ENCODE peak calls at places on chromosomes 12 and 14, in ten cellular contexts. K is activated T-cell treated with anti-CD3 and anti-CD28 coated beads, Interleukin-2, amount 50 U/mL, for 4 hours; X is stromal cell of bone marrow; V is left lobe of liver; I is T-helper 2 cell; G is HT-29; U is stimulated activated CD4-positive, alpha-beta T cell treated with anti-CD3 and anti-CD28 coated beads, TNF-alpha, amount 100 ng/mL, for 4 hours; D is endothelial cell; C is activated T-helper 2 cell treated with anti-CD3 and anti-CD28 coated beads, Interferon-gamma antibody, Interleukin-2, Interleukin-4, amounts not matched to agents 10 μg/mL and 5 μg/mL and 100 μg/mL, durations not matched to agents 14 hours and 24 hours and 36 hours; B is activated effector memory CD4-positive, alpha-beta T cell treated with anti-CD3 and anti-CD28 coated beads, Interleukin-2, amount 50 U/mL, for 16 hours. E is an unnamed sample.

GRCh38 chr14:101809671-101810514 is 48.4 kb downstream of the PPP2R5C start:
- DNase-seq in V (peak; percentile 83), I (peak; percentile 61), D (peak; percentile 73), K (peak; percentile 70), X (peak; percentile 93), C (peak; percentile 84), B (peak; percentile 92), U (no peak), G (peak; percentile 87), E (peak; percentile 69)

GRCh38 chr12:10184261-10184843 is 5.5 kb downstream of the TMEM52B start:
- DNase-seq in K (no peak), X (no peak), V (no peak), I (no peak), B (no peak), C (no peak), D (no peak), U (no peak), G (no peak), E (no peak)

GRCh38 chr14:24315807-24316596 is 4.7 kb downstream of the LTB4R start:
- DNase-seq in U (no peak), K (no peak), G (peak; percentile 64), X (no peak), C (no peak), D (no peak), I (no peak), V (peak; percentile 72), B (no peak), E (peak; percentile 31)

GRCh38 chr12:105935981-105936380 is 202.8 kb downstream of the NUAK1 start:
- DNase-seq in K (no peak), U (no peak), I (no peak), V (no peak), X (peak; percentile 11), B (no peak), C (no peak), G (no peak), D (no peak), E (no peak)

GRCh38 chr14:91387135-91387849 is 30.3 kb downstream of the CCDC88C start:
- DNase-seq in I (no peak), G (no peak), K (no peak), V (no peak), C (no peak), U (no peak), X (no peak), D (no peak), B (no peak), E (peak; percentile 63)

GRCh38 chr14:41034969-41035368 is 571.7 kb upstream of the LRFN5 start:
- DNase-seq in X (no peak), U (no peak), V (no peak), D (no peak), I (no peak), K (no peak), G (no peak), C (no peak), B (no peak), E (no peak)

GRCh38 chr12:94617101-94617500 is 33.3 kb downstream of the TMCC3 start:
- DNase-seq in B (no peak), G (no peak), X (no peak), K (no peak), I (no peak), D (no peak), V (no peak), U (no peak), C (no peak), E (no peak)

GRCh38 chr12:15684896-15685658 is 104.1 kb downstream of the EPS8 start:
- DNase-seq in I (no peak), B (no peak), V (no peak), U (no peak), G (no peak), X (no peak), C (no peak), K (no peak), D (no peak), E (no peak)

GRCh38 chr12:53454710-53455109 is 2.8 kb downstream of the PCBP2 start:
- DNase-seq in B (no peak), V (no peak), G (no peak), K (no peak), I (no peak), C (no peak), U (no peak), X (no peak), D (no peak), E (no peak)

GRCh38 chr14:86462193-86462592 is 932.2 kb downstream of the FLRT2 start:
- DNase-seq in B (no peak), K (no peak), I (no peak), X (peak; percentile 10), D (peak; percentile 18), U (no peak), C (no peak), G (peak; percentile 30), V (no peak), E (no peak)

GRCh38 chr12:92977326-92977725 is 48.2 kb upstream of the EEA1 start:
- DNase-seq in U (no peak), V (no peak), B (no peak), K (no peak), D (no peak), I (no peak), C (no peak), G (no peak), X (no peak), E (no peak)

GRCh38 chr12:6426882-6427671 is 17.7 kb upstream of the CD27 start:
- DNase-seq in X (no peak), V (peak; percentile 31), C (peak; percentile 79), U (peak; percentile 84), I (peak; percentile 91), K (peak; percentile 90), B (peak; percentile 95), D (no peak), G (no peak), E (no peak)

GRCh38 chr12:50313256-50313931 is 30.1 kb upstream of the LIMA1 start:
- DNase-seq in U (no peak), G (no peak), B (no peak), C (no peak), K (no peak), V (no peak), D (no peak), I (no peak), X (no peak), E (no peak)

GRCh38 chr12:57765698-57766463 is 997 bp downstream of the CYP27B1 start:
- DNase-seq in X (no peak), U (no peak), G (no peak), B (no peak), K (no peak), D (no peak), I (no peak), C (no peak), V (no peak), E (peak; percentile 39)

GRCh38 chr12:99767809-99768208 is 120.3 kb downstream of the GARIN6 start:
- DNase-seq in B (no peak), C (no peak), G (peak; percentile 33), X (peak; percentile 14), I (no peak), D (no peak), U (no peak), K (no peak), V (no peak), E (no peak)

GRCh38 chr12:130832561-130833209 is 6.4 kb downstream of the STX2 start:
- DNase-seq in V (peak; percentile 86), I (no peak), X (no peak), D (no peak), G (no peak), C (no peak), U (no peak), B (no peak), K (no peak), E (no peak)